ENCODE peak calls at places on chromosomes 5 and 9, in eight cellular contexts. One of them, this sample, is unnamed.

GRCh38 chr9:14542071-14542470 is 151.2 kb downstream of the ZDHHC21 start:
- DNase-seq in IMR-90: no peak
- DNase-seq in mucosa of descending colon: no peak
- DNase-seq in GDM1: no peak
- DNase-seq in lower lobe of right lung: no peak
- DNase-seq in KG1: no peak
- DNase-seq in EH: no peak
- DNase-seq in EL: no peak
- DNase-seq in this sample: no peak

GRCh38 chr5:127313847-127314473 is 23.4 kb downstream of the MEGF10 start:
- DNase-seq in EL: peak; percentile 72
- DNase-seq in EH: peak; percentile 65
- DNase-seq in GDM1: peak; percentile 51
- DNase-seq in lower lobe of right lung: peak; percentile 71
- DNase-seq in mucosa of descending colon: peak; percentile 82
- DNase-seq in IMR-90: peak; percentile 52
- DNase-seq in KG1: peak; percentile 1
- DNase-seq in this sample: no peak

GRCh38 chr5:135365281-135365680 is 33.8 kb downstream of the MACROH2A1 start:
- DNase-seq in mucosa of descending colon: no peak
- DNase-seq in lower lobe of right lung: no peak
- DNase-seq in IMR-90: no peak
- DNase-seq in EL: no peak
- DNase-seq in EH: no peak
- DNase-seq in GDM1: no peak
- DNase-seq in KG1: no peak
- DNase-seq in this sample: no peak

GRCh38 chr9:125600194-125600593 is 106.8 kb downstream of the MAPKAP1 start:
- DNase-seq in IMR-90: no peak
- DNase-seq in lower lobe of right lung: no peak
- DNase-seq in KG1: no peak
- DNase-seq in GDM1: no peak
- DNase-seq in mucosa of descending colon: peak; percentile 62
- DNase-seq in EH: no peak
- DNase-seq in EL: no peak
- DNase-seq in this sample: no peak

GRCh38 chr5:171678631-171679030 is 107.0 kb upstream of the SMIM23 start:
- DNase-seq in EH: no peak
- DNase-seq in KG1: no peak
- DNase-seq in mucosa of descending colon: no peak
- DNase-seq in EL: no peak
- DNase-seq in GDM1: no peak
- DNase-seq in lower lobe of right lung: no peak
- DNase-seq in IMR-90: no peak
- DNase-seq in this sample: no peak

GRCh38 chr5:66477591-66477990 is 118.6 kb upstream of the MAST4 start:
- DNase-seq in mucosa of descending colon: no peak
- DNase-seq in lower lobe of right lung: no peak
- DNase-seq in IMR-90: no peak
- DNase-seq in GDM1: no peak
- DNase-seq in EH: no peak
- DNase-seq in KG1: no peak
- DNase-seq in EL: no peak
- DNase-seq in this sample: no peak

GRCh38 chr5:143733635-143734341 is 78.2 kb upstream of the HMHB1 start:
- DNase-seq in mucosa of descending colon: no peak
- DNase-seq in KG1: no peak
- DNase-seq in IMR-90: peak; percentile 73
- DNase-seq in EH: peak; percentile 80
- DNase-seq in lower lobe of right lung: no peak
- DNase-seq in GDM1: no peak
- DNase-seq in EL: peak; percentile 38
- DNase-seq in this sample: no peak

GRCh38 chr9:76603448-76603895 is 144.5 kb downstream of the GCNT1 start:
- DNase-seq in KG1: no peak
- DNase-seq in EL: peak; percentile 31
- DNase-seq in lower lobe of right lung: no peak
- DNase-seq in EH: peak; percentile 15
- DNase-seq in IMR-90: peak; percentile 29
- DNase-seq in GDM1: no peak
- DNase-seq in mucosa of descending colon: no peak
- DNase-seq in this sample: no peak

GRCh38 chr9:72147676-72148075 is 1.6 kb upstream of the GDA start:
- DNase-seq in GDM1: no peak
- DNase-seq in IMR-90: no peak
- DNase-seq in EH: no peak
- DNase-seq in mucosa of descending colon: no peak
- DNase-seq in EL: no peak
- DNase-seq in KG1: no peak
- DNase-seq in lower lobe of right lung: no peak
- DNase-seq in this sample: no peak

GRCh38 chr5:168211245-168211644 is 80.2 kb upstream of the WWC1 start:
- DNase-seq in IMR-90: no peak
- DNase-seq in lower lobe of right lung: no peak
- DNase-seq in EH: no peak
- DNase-seq in EL: no peak
- DNase-seq in GDM1: no peak
- DNase-seq in mucosa of descending colon: no peak
- DNase-seq in KG1: no peak
- DNase-seq in this sample: no peak

GRCh38 chr5:15634771-15635347 is 134.9 kb downstream of the FBXL7 start:
- DNase-seq in mucosa of descending colon: no peak
- DNase-seq in EL: peak; percentile 19
- DNase-seq in EH: peak; percentile 72
- DNase-seq in IMR-90: no peak
- DNase-seq in lower lobe of right lung: no peak
- DNase-seq in GDM1: no peak
- DNase-seq in KG1: no peak
- DNase-seq in this sample: no peak

GRCh38 chr9:79952401-79952800 is 380.6 kb downstream of the TLE4 start:
- DNase-seq in KG1: no peak
- DNase-seq in EL: peak; percentile 42
- DNase-seq in IMR-90: peak; percentile 4
- DNase-seq in lower lobe of right lung: no peak
- DNase-seq in GDM1: no peak
- DNase-seq in mucosa of descending colon: no peak
- DNase-seq in EH: peak; percentile 42
- DNase-seq in this sample: no peak

GRCh38 chr5:142724821-142725220 is 38.9 kb upstream of the FGF1 start:
- DNase-seq in GDM1: no peak
- DNase-seq in EL: no peak
- DNase-seq in KG1: no peak
- DNase-seq in mucosa of descending colon: no peak
- DNase-seq in IMR-90: no peak
- DNase-seq in EH: no peak
- DNase-seq in lower lobe of right lung: no peak
- DNase-seq in this sample: no peak

GRCh38 chr5:132464155-132464939 is 26.2 kb downstream of the IRF1 start:
- DNase-seq in mucosa of descending colon: peak; percentile 59
- DNase-seq in GDM1: peak; percentile 60
- DNase-seq in EH: peak; percentile 34
- DNase-seq in lower lobe of right lung: no peak
- DNase-seq in IMR-90: no peak
- DNase-seq in EL: peak; percentile 42
- DNase-seq in KG1: no peak
- DNase-seq in this sample: no peak

GRCh38 chr5:110021251-110021650 is 331.5 kb downstream of the MAN2A1 start:
- DNase-seq in lower lobe of right lung: no peak
- DNase-seq in EL: no peak
- DNase-seq in mucosa of descending colon: no peak
- DNase-seq in KG1: no peak
- DNase-seq in EH: no peak
- DNase-seq in GDM1: no peak
- DNase-seq in IMR-90: no peak
- DNase-seq in this sample: no peak

GRCh38 chr5:93915142-93915553 is 173.7 kb upstream of the POU5F2 start:
- DNase-seq in EH: peak; percentile 59
- DNase-seq in EL: peak; percentile 55
- DNase-seq in IMR-90: peak; percentile 73
- DNase-seq in GDM1: no peak
- DNase-seq in lower lobe of right lung: no peak
- DNase-seq in mucosa of descending colon: no peak
- DNase-seq in KG1: no peak
- DNase-seq in this sample: peak; percentile 53

GRCh38 chr9:131260751-131261452 is 15.4 kb downstream of the FAM78A start:
- DNase-seq in mucosa of descending colon: no peak
- DNase-seq in lower lobe of right lung: no peak
- DNase-seq in GDM1: no peak
- DNase-seq in KG1: no peak
- DNase-seq in EH: no peak
- DNase-seq in IMR-90: no peak
- DNase-seq in EL: no peak
- DNase-seq in this sample: no peak

GRCh38 chr9:89179920-89180667 is 1.5 kb upstream of the SHC3 start:
- DNase-seq in IMR-90: peak; percentile 97
- DNase-seq in mucosa of descending colon: peak; percentile 86
- DNase-seq in GDM1: peak; percentile 10
- DNase-seq in KG1: peak; percentile 2
- DNase-seq in lower lobe of right lung: peak; percentile 90
- DNase-seq in EL: peak; percentile 95
- DNase-seq in EH: peak; percentile 96
- DNase-seq in this sample: peak; percentile 95

GRCh38 chr9:128551652-128552152 is 685 bp upstream of the SPTAN1 start:
- DNase-seq in lower lobe of right lung: no peak
- DNase-seq in EL: no peak
- DNase-seq in mucosa of descending colon: no peak
- DNase-seq in EH: no peak
- DNase-seq in GDM1: no peak
- DNase-seq in IMR-90: no peak
- DNase-seq in KG1: no peak
- DNase-seq in this sample: peak; percentile 54

GRCh38 chr5:44997506-44997905 is 188.8 kb downstream of the MRPS30 start:
- DNase-seq in IMR-90: no peak
- DNase-seq in lower lobe of right lung: no peak
- DNase-seq in GDM1: no peak
- DNase-seq in EH: no peak
- DNase-seq in mucosa of descending colon: no peak
- DNase-seq in EL: no peak
- DNase-seq in KG1: no peak
- DNase-seq in this sample: no peak

GRCh38 chr9:110590816-110591215 is 11.3 kb upstream of the SVEP1 start:
- DNase-seq in IMR-90: no peak
- DNase-seq in GDM1: no peak
- DNase-seq in EL: no peak
- DNase-seq in lower lobe of right lung: no peak
- DNase-seq in mucosa of descending colon: no peak
- DNase-seq in KG1: no peak
- DNase-seq in EH: peak; percentile 18
- DNase-seq in this sample: no peak

GRCh38 chr9:69622664-69623063 is 49.5 kb downstream of the APBA1 start:
- DNase-seq in KG1: no peak
- DNase-seq in lower lobe of right lung: no peak
- DNase-seq in mucosa of descending colon: no peak
- DNase-seq in GDM1: no peak
- DNase-seq in EL: no peak
- DNase-seq in EH: peak; percentile 23
- DNase-seq in IMR-90: peak; percentile 46
- DNase-seq in this sample: peak; percentile 50

This sample was measured in astrocyte of the cerebellum.